ENCODE peak calls at places on chromosomes 4 and X, in five cellular contexts. U is colonic mucosa, H is GM23338, C is transverse colon, W is glutamatergic neuron. D is an unnamed sample.

GRCh38 chrX:9832811-9833210 is 46.6 kb downstream of the SHROOM2 start:
- DNase-seq in U (no peak), H (peak), C (no peak), W (no peak), D (no peak)

GRCh38 chr4:98670186-98670585 is 11.8 kb upstream of the TSPAN5 start:
- DNase-seq in U (no peak), H (no peak), C (no peak), W (no peak), D (no peak)

GRCh38 chr4:153181293-153182080 is 22.8 kb upstream of the TRIM2 start:
- DNase-seq in U (no peak), H (no peak), C (no peak), W (no peak), D (no peak)

GRCh38 chr4:151218343-151218742 is 58.6 kb upstream of the PRSS48 start:
- DNase-seq in U (no peak), H (no peak), C (no peak), W (no peak), D (no peak)

GRCh38 chrX:96563663-96564062 is 121.0 kb upstream of the DIAPH2 start:
- DNase-seq in U (no peak), H (no peak), C (no peak), W (no peak), D (no peak)

GRCh38 chr4:10260777-10261176 is 144.2 kb upstream of the WDR1 start:
- DNase-seq in U (no peak), H (peak), C (no peak), W (no peak), D (no peak)

GRCh38 chr4:6916587-6917444 is 7.2 kb downstream of the TBC1D14 start:
- DNase-seq in U (peak), H (no peak), C (peak), W (no peak), D (no peak)

GRCh38 chr4:76705497-76705896 is 192.4 kb downstream of the SOWAHB start:
- DNase-seq in U (no peak), H (no peak), C (no peak), W (no peak), D (no peak)

GRCh38 chr4:165198329-165198728 is 9.0 kb upstream of the KLHL2 start:
- DNase-seq in U (no peak), H (no peak), C (no peak), W (no peak), D (no peak)

GRCh38 chr4:6236816-6237390 is 32.7 kb upstream of the WFS1 start:
- DNase-seq in U (no peak), H (no peak), C (no peak), W (no peak), D (no peak)

GRCh38 chr4:43224591-43224990 is 332.1 kb downstream of the GRXCR1 start:
- DNase-seq in U (no peak), H (no peak), C (no peak), W (no peak), D (no peak)

GRCh38 chr4:184599492-184600135 is 49.6 kb downstream of the CASP3 start:
- DNase-seq in U (no peak), H (no peak), C (no peak), W (no peak), D (no peak)

GRCh38 chr4:2689114-2689513 is 67.0 kb downstream of the TNIP2 start:
- DNase-seq in U (no peak), H (no peak), C (no peak), W (no peak), D (no peak)

GRCh38 chr4:84497220-84497834 is 1.8 kb downstream of the NKX6-1 start:
- DNase-seq in U (no peak), H (peak), C (no peak), W (peak), D (peak)

GRCh38 chrX:105564536-105564935 is 257.8 kb upstream of the NRK start:
- DNase-seq in U (no peak), H (no peak), C (no peak), W (no peak), D (no peak)

GRCh38 chr4:30822911-30823529 is 102.9 kb downstream of the PCDH7 start:
- DNase-seq in U (no peak), H (no peak), C (no peak), W (no peak), D (no peak)

GRCh38 chr4:72846280-72847111 is 223.0 kb downstream of the COX18 start:
- DNase-seq in U (peak), H (peak), C (no peak), W (peak), D (peak)

GRCh38 chr4:183360161-183360919 is 38.1 kb upstream of the CLDN24 start:
- DNase-seq in U (no peak), H (no peak), C (no peak), W (no peak), D (no peak)

GRCh38 chr4:123953556-123953955 is 557.0 kb downstream of the SPRY1 start:
- DNase-seq in U (no peak), H (no peak), C (no peak), W (no peak), D (no peak)

GRCh38 chr4:47914219-47914925 is at the start of gene NFXL1:
- DNase-seq in U (peak), H (peak), C (peak), W (peak), D (peak)

GRCh38 chr4:70734168-70734954 is 12.6 kb downstream of the RUFY3 start:
- DNase-seq in U (peak), H (no peak), C (peak), W (no peak), D (no peak)

GRCh38 chr4:40170588-40170987 is 26.2 kb upstream of the RHOH start:
- DNase-seq in U (no peak), H (no peak), C (no peak), W (no peak), D (no peak)

GRCh38 chr4:105451346-105451745 is 22.5 kb downstream of the PPA2 start:
- DNase-seq in U (no peak), H (no peak), C (no peak), W (no peak), D (no peak)

GRCh38 chr4:159280442-159281172 is 177.7 kb downstream of the RAPGEF2 start:
- DNase-seq in U (no peak), H (no peak), C (no peak), W (no peak), D (no peak)

GRCh38 chr4:159279084-159279483 is 176.2 kb downstream of the RAPGEF2 start:
- DNase-seq in U (no peak), H (no peak), C (no peak), W (no peak), D (no peak)

GRCh38 chr4:159281781-159282180 is 178.9 kb downstream of the RAPGEF2 start:
- DNase-seq in U (no peak), H (no peak), C (no peak), W (no peak), D (no peak)

GRCh38 chr4:159282944-159283343 is 180.1 kb downstream of the RAPGEF2 start:
- DNase-seq in U (no peak), H (no peak), C (no peak), W (no peak), D (no peak)

DNA sequence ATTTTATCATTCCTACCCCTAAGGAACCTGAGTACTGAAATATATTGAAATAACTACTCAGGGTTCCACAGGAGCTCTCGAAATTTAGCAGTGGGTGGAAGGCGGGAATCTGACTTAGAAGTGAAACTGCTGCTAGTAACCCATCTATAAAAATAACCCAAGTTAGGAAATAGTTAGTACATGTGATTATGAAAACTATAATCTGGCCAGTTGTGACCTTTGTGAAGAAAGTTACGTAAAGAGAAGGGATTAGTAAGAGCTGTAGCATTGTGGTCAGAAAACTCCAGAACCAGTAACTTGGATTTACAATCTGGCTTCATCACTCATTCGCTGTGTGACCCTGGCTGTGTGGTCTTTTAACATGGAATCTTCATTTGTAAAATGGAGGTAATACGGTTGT is 175.5 kb downstream of the RAPGEF2 start:
- DNase-seq in U (no peak), H (no peak), C (no peak), W (no peak), D (no peak)
- TF ChIP-seq CTCF in U (no peak), H (no peak), C (no peak), W (no peak), D (no peak)

DNA sequence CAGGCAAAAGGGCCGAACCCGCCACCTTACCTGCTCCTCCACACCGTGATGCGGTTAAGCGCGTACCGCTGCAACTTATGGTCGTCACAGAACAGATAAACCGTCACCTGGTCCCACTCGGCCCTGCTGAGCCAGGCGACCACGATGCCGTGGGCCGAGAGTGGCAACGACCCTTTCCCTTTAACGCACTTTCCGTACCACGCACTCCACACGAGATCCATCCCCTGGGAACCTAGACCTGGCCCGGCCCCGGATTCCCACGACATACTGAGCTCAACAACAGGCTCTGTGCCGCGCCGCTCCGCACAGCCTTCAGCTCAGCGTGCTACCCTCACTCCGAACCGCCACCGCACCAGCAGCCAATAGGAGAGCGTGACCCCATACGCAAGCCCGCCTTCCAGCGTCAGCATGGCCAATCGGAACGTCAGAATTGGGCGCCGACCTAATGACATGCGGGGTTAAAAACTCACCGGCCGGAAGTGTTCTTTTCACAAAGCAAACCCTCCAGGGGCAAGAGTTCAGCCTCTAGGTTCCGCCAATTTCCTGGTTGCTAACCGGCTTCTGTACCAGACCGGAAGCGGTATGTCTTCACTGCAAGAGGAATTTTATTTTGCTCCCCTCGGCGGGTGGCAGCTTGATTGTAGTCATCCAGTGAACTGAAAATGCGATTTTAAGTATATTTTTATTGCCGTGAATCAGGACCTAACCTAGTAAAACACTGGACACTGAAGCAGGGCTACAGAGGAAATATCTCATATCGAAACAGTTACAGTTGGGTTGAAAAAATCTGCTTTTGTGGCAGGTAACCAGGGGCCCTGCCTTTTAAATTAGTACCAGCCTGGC is at the start of gene LAS1L:
- DNase-seq in U (peak), H (peak), C (peak), W (peak), D (peak)
- TF ChIP-seq CTCF in U (no peak), H (no peak), C (no peak), W (no peak), D (no peak)

GRCh38 chrX:153744210-153745066 is 19.6 kb upstream of the PLXNB3 start:
- DNase-seq in U (peak), H (peak), C (no peak), W (no peak), D (peak)
- TF ChIP-seq CTCF in U (no peak), H (peak), C (no peak), W (peak), D (no peak)

DNA sequence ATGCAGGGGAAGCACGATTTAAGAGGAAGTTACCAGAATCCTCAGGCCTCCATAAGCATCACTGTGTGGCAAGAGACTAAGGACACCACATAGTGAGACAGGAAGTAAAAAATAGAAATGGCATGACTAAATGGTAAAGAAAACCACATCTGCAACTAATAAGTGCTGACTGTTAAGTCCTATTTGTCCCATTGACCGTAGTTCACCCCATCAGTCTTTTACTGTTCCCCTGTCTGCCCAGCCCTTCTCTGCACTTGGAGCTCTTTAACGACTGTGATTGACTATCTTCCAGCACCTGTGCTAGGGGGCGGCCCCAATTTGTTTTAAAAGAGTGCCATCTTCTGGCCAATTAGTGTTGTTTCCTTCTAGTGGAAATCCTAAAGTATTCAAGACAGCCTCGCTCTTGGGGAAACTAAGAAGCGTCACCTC is 94.2 kb downstream of the MAOA start:
- DNase-seq in U (peak), H (peak), C (peak), W (peak), D (peak)
- TF ChIP-seq CTCF in U (peak), H (peak), C (peak), W (peak), D (peak)

GRCh38 chrX:57915680-57916079 is 5.4 kb upstream of the ZXDA start:
- DNase-seq in U (no peak), H (no peak), C (no peak), W (no peak), D (no peak)

DNA sequence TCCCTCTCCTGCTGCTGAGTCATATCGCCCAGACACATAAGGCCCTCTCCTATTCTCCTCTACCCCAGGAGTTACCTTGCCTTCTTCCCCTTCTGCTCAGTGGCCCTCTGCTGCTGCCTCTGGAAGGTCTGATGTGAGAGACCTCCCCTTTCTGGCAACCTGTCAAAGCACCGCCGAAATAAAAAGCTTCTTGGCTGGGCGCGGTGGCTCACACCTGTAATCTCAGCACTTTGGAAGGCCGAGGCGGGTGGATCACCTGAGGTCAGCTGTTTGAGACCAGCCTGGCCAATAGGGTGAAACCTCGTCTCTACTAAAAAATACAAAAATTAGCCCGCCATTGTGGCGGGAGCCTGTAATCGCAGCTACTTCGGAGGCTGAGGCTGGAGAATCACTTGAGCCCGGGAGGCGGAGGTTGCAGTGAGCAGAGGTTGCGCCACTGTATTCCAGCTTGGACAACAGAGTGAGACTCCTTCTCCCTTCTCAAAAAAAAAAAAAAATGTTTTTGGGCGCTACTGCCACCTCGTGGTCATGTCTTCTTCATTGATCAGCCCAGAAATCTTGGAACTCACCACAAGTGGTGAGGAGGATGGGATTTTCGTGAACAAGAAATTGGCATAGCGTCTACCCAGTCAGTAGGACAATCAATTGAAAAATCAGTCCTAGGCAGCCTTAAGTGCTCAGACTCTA is 8.6 kb upstream of the ZXDA start:
- DNase-seq in U (peak), H (peak), C (peak), W (no peak), D (no peak)
- TF ChIP-seq CTCF in U (peak), H (peak), C (peak), W (peak), D (no peak)

GRCh38 chr4:22434895-22435294 is 81.0 kb downstream of the ADGRA3 start:
- DNase-seq in U (peak), H (peak), C (peak), W (peak), D (peak)
- TF ChIP-seq CTCF in U (no peak), H (peak), C (peak), W (no peak), D (peak)

GRCh38 chr4:86737244-86737643 is 111.9 kb downstream of the SLC10A6 start:
- DNase-seq in U (no peak), H (no peak), C (no peak), W (no peak), D (no peak)
- TF ChIP-seq CTCF in U (no peak), H (no peak), C (no peak), W (no peak), D (no peak)

GRCh38 chrX:39163585-39163984 is 362.3 kb downstream of the MID1IP1 start:
- DNase-seq in U (no peak), H (no peak), C (no peak), W (no peak), D (no peak)

GRCh38 chrX:39165185-39165584 is 363.9 kb downstream of the MID1IP1 start:
- DNase-seq in U (no peak), H (no peak), C (no peak), W (no peak), D (no peak)

GRCh38 chrX:39164212-39164611 is 363.0 kb downstream of the MID1IP1 start:
- DNase-seq in U (no peak), H (no peak), C (no peak), W (no peak), D (no peak)

GRCh38 chrX:39161856-39162255 is 360.6 kb downstream of the MID1IP1 start:
- DNase-seq in U (no peak), H (no peak), C (no peak), W (no peak), D (no peak)

DNA sequence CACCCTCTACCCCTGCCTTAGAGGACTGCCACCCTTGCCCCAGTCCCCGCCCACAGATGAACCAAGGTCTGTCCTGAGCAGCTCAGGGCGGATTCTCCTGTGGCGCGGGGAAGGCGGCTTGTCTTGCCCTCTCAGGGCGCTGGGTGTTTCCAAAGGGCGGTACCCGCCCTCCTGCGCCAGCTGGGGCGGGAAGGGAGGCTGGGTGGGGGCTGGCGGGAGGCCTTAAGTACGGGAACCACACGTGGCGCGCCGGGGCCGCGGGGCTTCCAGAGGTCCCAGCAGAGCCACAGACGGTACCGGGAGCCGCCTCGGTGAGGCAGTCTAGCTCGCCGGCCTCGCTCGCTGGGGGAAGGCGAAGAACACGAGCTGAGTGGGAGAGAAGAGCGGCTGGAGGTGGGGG is 361.1 kb downstream of the MID1IP1 start:
- DNase-seq in U (peak), H (peak), C (peak), W (peak), D (peak)
- TF ChIP-seq CTCF in U (no peak), H (peak), C (no peak), W (no peak), D (peak)

D was measured in nephron progenitor cell.